ENCODE peak calls at places on chromosomes 2 and 18, in eight cellular contexts. B is GM23248, O is NCI-H524, E is RPMI7951, R is GDM1, J is pancreas, G is HEK293T, P is WTC11. C is an unnamed sample.

GRCh38 chr2:232974431-232974830 is 38.6 kb downstream of the NGEF start:
- DNase-seq in B (no peak), O (peak; percentile 39), E (no peak), R (no peak), J (no peak), G (no peak), P (no peak), C (no peak)

GRCh38 chr2:41321341-41321740 is 726.5 kb upstream of the PKDCC start:
- DNase-seq in B (no peak), O (no peak), E (no peak), R (no peak), J (no peak), G (no peak), P (no peak), C (no peak)

GRCh38 chr2:45276914-45277313 is 267.7 kb upstream of the SIX2 start:
- DNase-seq in B (no peak), O (no peak), E (peak; percentile 80), R (no peak), J (peak; percentile 47), G (no peak), P (no peak), C (no peak)

GRCh38 chr2:26566081-26566375 is 75.1 kb downstream of the CIB4 start:
- DNase-seq in B (no peak), O (no peak), E (no peak), R (no peak), J (no peak), G (no peak), P (no peak), C (no peak)

GRCh38 chr2:168686485-168687191 is 115.8 kb upstream of the NOSTRIN start:
- DNase-seq in B (peak; percentile 57), O (no peak), E (peak; percentile 32), R (no peak), J (no peak), G (no peak), P (no peak), C (no peak)

GRCh38 chr2:34316788-34317187 is 717.7 kb upstream of the FAM98A start:
- DNase-seq in B (no peak), O (no peak), E (no peak), R (no peak), J (no peak), G (no peak), P (no peak), C (no peak)

GRCh38 chr18:55416791-55417190 is 171.2 kb downstream of the TCF4 start:
- DNase-seq in B (no peak), O (peak; percentile 51), E (no peak), R (no peak), J (no peak), G (no peak), P (no peak), C (no peak)

GRCh38 chr2:186696337-186696736 is 2.5 kb downstream of the FAM171B start:
- DNase-seq in B (no peak), O (no peak), E (no peak), R (no peak), J (no peak), G (no peak), P (no peak), C (no peak)

GRCh38 chr2:14567561-14567960 is 65.0 kb upstream of the LRATD1 start:
- DNase-seq in B (no peak), O (no peak), E (no peak), R (no peak), J (no peak), G (no peak), P (no peak), C (no peak)

GRCh38 chr2:143355814-143356213 is 226.6 kb downstream of the ARHGAP15 start:
- DNase-seq in B (no peak), O (no peak), E (no peak), R (no peak), J (no peak), G (no peak), P (no peak), C (no peak)

GRCh38 chr2:3659447-3660432 is 1.7 kb downstream of the ALLC start:
- DNase-seq in B (no peak), O (peak; percentile 53), E (no peak), R (no peak), J (no peak), G (no peak), P (no peak), C (no peak)

GRCh38 chr18:13539843-13540535 is 186.4 kb downstream of the FAM210A start:
- DNase-seq in B (no peak), O (no peak), E (no peak), R (no peak), J (peak; percentile 16), G (no peak), P (no peak), C (no peak)

GRCh38 chr2:225020157-225020864 is 22.0 kb downstream of the DOCK10 start:
- DNase-seq in B (peak; percentile 56), O (no peak), E (peak; percentile 29), R (no peak), J (no peak), G (no peak), P (no peak), C (no peak)

GRCh38 chr2:88220733-88221132 is 50.6 kb downstream of the THNSL2 start:
- DNase-seq in B (no peak), O (peak; percentile 86), E (no peak), R (no peak), J (no peak), G (no peak), P (peak; percentile 26), C (no peak)

GRCh38 chr2:194566907-194567660 is 1089.9 kb upstream of the SLC39A10 start:
- DNase-seq in B (no peak), O (no peak), E (no peak), R (no peak), J (no peak), G (no peak), P (no peak), C (no peak)

GRCh38 chr2:178234648-178235047 is 40.3 kb downstream of the OSBPL6 start:
- DNase-seq in B (peak; percentile 72), O (no peak), E (no peak), R (no peak), J (no peak), G (no peak), P (no peak), C (no peak)

GRCh38 chr2:21251216-21251971 is 127.6 kb downstream of the TDRD15 start:
- DNase-seq in B (no peak), O (no peak), E (no peak), R (no peak), J (no peak), G (no peak), P (no peak), C (no peak)

GRCh38 chr2:36530178-36530982 is 67.6 kb downstream of the FEZ2 start:
- DNase-seq in B (peak; percentile 84), O (no peak), E (peak; percentile 39), R (no peak), J (no peak), G (no peak), P (no peak), C (no peak)